ENCODE peak calls at places on chromosomes 6 and 20, in five cellular contexts. One of them, this sample, is unnamed.

GRCh38 chr6:70130865-70131264 is 172.0 kb downstream of the COL9A1 start:
- DNase-seq in heart right ventricle: no peak
- DNase-seq in cardiac muscle cell: no peak
- DNase-seq in left ventricle myocardium inferior: no peak
- DNase-seq in lower lobe of right lung: no peak
- DNase-seq in this sample: no peak

GRCh38 chr6:10033223-10033829 is 381.5 kb downstream of the TFAP2A start:
- DNase-seq in heart right ventricle: no peak
- DNase-seq in cardiac muscle cell: no peak
- DNase-seq in left ventricle myocardium inferior: no peak
- DNase-seq in lower lobe of right lung: no peak
- DNase-seq in this sample: peak; percentile 72

GRCh38 chr6:40962241-40962640 is 76.8 kb downstream of the UNC5CL start:
- DNase-seq in heart right ventricle: no peak
- DNase-seq in cardiac muscle cell: no peak
- DNase-seq in left ventricle myocardium inferior: no peak
- DNase-seq in lower lobe of right lung: no peak
- DNase-seq in this sample: no peak

GRCh38 chr6:165181951-165182414 is 127.4 kb downstream of the C6orf118 start:
- DNase-seq in heart right ventricle: no peak
- DNase-seq in cardiac muscle cell: no peak
- DNase-seq in left ventricle myocardium inferior: no peak
- DNase-seq in lower lobe of right lung: no peak
- DNase-seq in this sample: no peak

GRCh38 chr6:98716341-98716740 is 118.0 kb upstream of the POU3F2 start:
- DNase-seq in heart right ventricle: no peak
- DNase-seq in cardiac muscle cell: peak; percentile 9
- DNase-seq in left ventricle myocardium inferior: no peak
- DNase-seq in lower lobe of right lung: no peak
- DNase-seq in this sample: no peak

GRCh38 chr6:77454386-77454785 is 8.9 kb downstream of the HTR1B start:
- DNase-seq in heart right ventricle: no peak
- DNase-seq in cardiac muscle cell: no peak
- DNase-seq in left ventricle myocardium inferior: no peak
- DNase-seq in lower lobe of right lung: no peak
- DNase-seq in this sample: no peak

GRCh38 chr6:125174626-125175025 is 21.1 kb downstream of the TPD52L1 start:
- DNase-seq in heart right ventricle: no peak
- DNase-seq in cardiac muscle cell: peak; percentile 64
- DNase-seq in left ventricle myocardium inferior: no peak
- DNase-seq in lower lobe of right lung: no peak
- DNase-seq in this sample: no peak

GRCh38 chr20:44601801-44602204 is 19.4 kb downstream of the PKIG start:
- DNase-seq in heart right ventricle: peak; percentile 71
- DNase-seq in cardiac muscle cell: no peak
- DNase-seq in left ventricle myocardium inferior: peak; percentile 78
- DNase-seq in lower lobe of right lung: no peak
- DNase-seq in this sample: no peak

GRCh38 chr6:24547243-24547642 is 52.5 kb downstream of the ALDH5A1 start:
- DNase-seq in heart right ventricle: no peak
- DNase-seq in cardiac muscle cell: peak; percentile 58
- DNase-seq in left ventricle myocardium inferior: no peak
- DNase-seq in lower lobe of right lung: no peak
- DNase-seq in this sample: no peak

GRCh38 chr20:18091624-18092023 is 33.9 kb upstream of the OVOL2 start:
- DNase-seq in heart right ventricle: no peak
- DNase-seq in cardiac muscle cell: no peak
- DNase-seq in left ventricle myocardium inferior: no peak
- DNase-seq in lower lobe of right lung: no peak
- DNase-seq in this sample: no peak

GRCh38 chr6:157469378-157469777 is 88.4 kb downstream of the ZDHHC14 start:
- DNase-seq in heart right ventricle: no peak
- DNase-seq in cardiac muscle cell: no peak
- DNase-seq in left ventricle myocardium inferior: no peak
- DNase-seq in lower lobe of right lung: no peak
- DNase-seq in this sample: no peak

GRCh38 chr6:157229219-157229607 is 94.1 kb downstream of the TMEM242 start:
- DNase-seq in heart right ventricle: no peak
- DNase-seq in cardiac muscle cell: no peak
- DNase-seq in left ventricle myocardium inferior: no peak
- DNase-seq in lower lobe of right lung: no peak
- DNase-seq in this sample: no peak

GRCh38 chr6:43828711-43829110 is 58.7 kb downstream of the VEGFA start:
- DNase-seq in heart right ventricle: no peak
- DNase-seq in cardiac muscle cell: peak; percentile 68
- DNase-seq in left ventricle myocardium inferior: no peak
- DNase-seq in lower lobe of right lung: no peak
- DNase-seq in this sample: peak; percentile 35

GRCh38 chr20:39019805-39020325 is 57.7 kb downstream of the DHX35 start:
- DNase-seq in heart right ventricle: no peak
- DNase-seq in cardiac muscle cell: no peak
- DNase-seq in left ventricle myocardium inferior: no peak
- DNase-seq in lower lobe of right lung: no peak
- DNase-seq in this sample: no peak

GRCh38 chr6:22737331-22737730 is 168.0 kb downstream of the HDGFL1 start:
- DNase-seq in heart right ventricle: no peak
- DNase-seq in cardiac muscle cell: peak; percentile 78
- DNase-seq in left ventricle myocardium inferior: no peak
- DNase-seq in lower lobe of right lung: no peak
- DNase-seq in this sample: peak; percentile 31

GRCh38 chr6:165574220-165574619 is 88.8 kb downstream of the PDE10A start:
- DNase-seq in heart right ventricle: no peak
- DNase-seq in cardiac muscle cell: no peak
- DNase-seq in left ventricle myocardium inferior: no peak
- DNase-seq in lower lobe of right lung: no peak
- DNase-seq in this sample: no peak

GRCh38 chr6:45630801-45631200 is 253.1 kb upstream of the SUPT3H start:
- DNase-seq in heart right ventricle: no peak
- DNase-seq in cardiac muscle cell: no peak
- DNase-seq in left ventricle myocardium inferior: no peak
- DNase-seq in lower lobe of right lung: no peak
- DNase-seq in this sample: no peak

GRCh38 chr6:19834858-19835257 is 2.3 kb upstream of the ID4 start:
- DNase-seq in heart right ventricle: no peak
- DNase-seq in cardiac muscle cell: no peak
- DNase-seq in left ventricle myocardium inferior: no peak
- DNase-seq in lower lobe of right lung: no peak
- DNase-seq in this sample: no peak

GRCh38 chr6:22821664-22822320 is 252.4 kb downstream of the HDGFL1 start:
- DNase-seq in heart right ventricle: no peak
- DNase-seq in cardiac muscle cell: no peak
- DNase-seq in left ventricle myocardium inferior: no peak
- DNase-seq in lower lobe of right lung: no peak
- DNase-seq in this sample: no peak

GRCh38 chr6:2970753-2971419 is 481 bp downstream of the SERPINB6 start:
- DNase-seq in heart right ventricle: peak; percentile 85
- DNase-seq in cardiac muscle cell: peak; percentile 60
- DNase-seq in left ventricle myocardium inferior: peak; percentile 84
- DNase-seq in lower lobe of right lung: peak; percentile 91
- DNase-seq in this sample: no peak

GRCh38 chr6:12324096-12324495 is 33.9 kb downstream of the EDN1 start:
- DNase-seq in heart right ventricle: no peak
- DNase-seq in cardiac muscle cell: no peak
- DNase-seq in left ventricle myocardium inferior: no peak
- DNase-seq in lower lobe of right lung: no peak
- DNase-seq in this sample: peak; percentile 80

GRCh38 chr6:119501798-119502483 is 152.4 kb upstream of the MAN1A1 start:
- DNase-seq in heart right ventricle: no peak
- DNase-seq in cardiac muscle cell: no peak
- DNase-seq in left ventricle myocardium inferior: no peak
- DNase-seq in lower lobe of right lung: no peak
- DNase-seq in this sample: no peak

GRCh38 chr6:83378621-83379388 is 52.0 kb downstream of the ME1 start:
- DNase-seq in heart right ventricle: no peak
- DNase-seq in cardiac muscle cell: no peak
- DNase-seq in left ventricle myocardium inferior: no peak
- DNase-seq in lower lobe of right lung: no peak
- DNase-seq in this sample: no peak

GRCh38 chr20:46089338-46090094 is at the start of gene NCOA5:
- DNase-seq in heart right ventricle: peak; percentile 96
- DNase-seq in cardiac muscle cell: peak; percentile 98
- DNase-seq in left ventricle myocardium inferior: peak; percentile 97
- DNase-seq in lower lobe of right lung: peak; percentile 98
- DNase-seq in this sample: peak; percentile 100
- TF ChIP-seq CTCF in heart right ventricle: peak; percentile 45
- TF ChIP-seq CTCF in cardiac muscle cell: peak; percentile 30
- TF ChIP-seq CTCF in left ventricle myocardium inferior: peak; percentile 32
- TF ChIP-seq CTCF in lower lobe of right lung: peak; percentile 34
- TF ChIP-seq CTCF in this sample: peak; percentile 48

DNA sequence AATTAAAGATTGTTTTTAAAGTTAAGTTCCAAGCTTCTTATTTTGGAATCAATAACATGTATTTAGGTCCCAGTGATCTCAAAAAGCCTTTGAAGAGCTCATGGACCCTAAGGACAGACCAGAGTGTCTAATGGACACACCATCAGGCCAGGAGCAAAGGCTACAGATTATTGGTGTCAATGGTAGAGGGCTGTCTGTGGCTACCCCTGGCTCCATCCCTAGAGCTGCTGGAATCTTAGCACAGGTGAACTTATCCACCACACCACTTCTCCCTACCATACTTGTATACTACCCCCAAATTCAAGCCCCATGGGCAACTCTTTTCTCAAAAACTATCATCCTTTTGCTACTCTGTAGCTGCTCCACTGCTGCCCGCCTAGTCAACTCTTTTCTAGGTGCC is 79.4 kb upstream of the BEND6 start:
- DNase-seq in heart right ventricle: no peak
- DNase-seq in cardiac muscle cell: no peak
- DNase-seq in left ventricle myocardium inferior: no peak
- DNase-seq in lower lobe of right lung: no peak
- DNase-seq in this sample: no peak
- H3K4me1 ChIP-seq in heart right ventricle: no peaks in the 10 kb centered on the region
- H3K4me1 ChIP-seq in cardiac muscle cell: no peaks in the 10 kb centered on the region
- H3K4me1 ChIP-seq in left ventricle myocardium inferior: no peaks in the 10 kb centered on the region
- H3K4me1 ChIP-seq in lower lobe of right lung: no peaks in the 10 kb centered on the region
- H3K4me1 ChIP-seq in this sample: peaks cover 8% of the 10 kb centered on the region

DNA sequence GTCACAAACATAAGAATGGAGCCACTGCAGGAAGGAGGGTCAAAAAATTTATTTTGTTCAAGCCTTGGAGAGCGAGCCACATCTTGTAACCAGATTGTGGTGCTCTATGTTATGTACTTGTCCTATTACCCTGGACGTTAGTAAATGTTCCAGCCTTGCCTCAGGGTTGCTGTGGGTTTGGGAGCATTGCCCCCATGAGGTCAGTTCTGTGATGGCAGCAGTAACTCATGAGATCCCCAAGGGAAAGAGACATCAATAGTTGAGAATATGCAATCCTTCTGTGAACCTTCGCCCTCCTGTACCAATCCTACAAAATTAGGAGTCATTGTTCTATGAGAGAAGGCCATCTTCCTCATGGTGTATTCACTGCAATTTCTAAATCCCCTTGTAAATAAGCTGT is 16.4 kb upstream of the CFAP206 start:
- DNase-seq in heart right ventricle: no peak
- DNase-seq in cardiac muscle cell: peak; percentile 66
- DNase-seq in left ventricle myocardium inferior: no peak
- DNase-seq in lower lobe of right lung: no peak
- DNase-seq in this sample: peak; percentile 55
- TF ChIP-seq CTCF in heart right ventricle: peak; percentile 25
- TF ChIP-seq CTCF in cardiac muscle cell: peak; percentile 55
- TF ChIP-seq CTCF in left ventricle myocardium inferior: peak; percentile 35
- TF ChIP-seq CTCF in lower lobe of right lung: no peak
- TF ChIP-seq CTCF in this sample: peak; percentile 81

DNA sequence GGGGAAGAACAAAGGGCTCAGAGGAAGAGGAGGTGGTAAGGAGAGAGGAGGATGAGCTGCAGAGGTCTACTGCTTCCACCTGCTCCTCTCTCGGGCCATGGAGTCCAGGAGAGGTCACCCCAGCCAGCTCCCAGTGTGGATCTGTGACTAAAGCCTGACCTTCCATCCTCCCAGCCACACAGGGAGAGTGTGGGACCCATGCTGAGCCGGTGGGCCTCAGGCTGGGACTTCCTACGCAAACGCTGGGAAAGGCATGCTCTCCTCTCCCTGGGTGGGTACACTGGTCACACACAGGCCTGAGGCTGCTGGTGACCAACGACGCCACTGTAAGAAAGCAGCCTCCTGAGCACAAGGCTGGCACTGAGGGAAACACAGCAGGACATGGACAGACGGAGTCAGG is 111.3 kb downstream of the PREX1 start:
- DNase-seq in heart right ventricle: no peak
- DNase-seq in cardiac muscle cell: no peak
- DNase-seq in left ventricle myocardium inferior: no peak
- DNase-seq in lower lobe of right lung: no peak
- DNase-seq in this sample: no peak
- H3K4me1 ChIP-seq in heart right ventricle: peaks cover 14% of the 10 kb centered on the region
- H3K4me1 ChIP-seq in cardiac muscle cell: no peaks in the 10 kb centered on the region
- H3K4me1 ChIP-seq in left ventricle myocardium inferior: no peaks in the 10 kb centered on the region
- H3K4me1 ChIP-seq in lower lobe of right lung: peaks cover 48% of the 10 kb centered on the region
- H3K4me1 ChIP-seq in this sample: no peaks in the 10 kb centered on the region